ENCODE peak calls at places on chromosome 22, in seven cellular contexts. F is activated T-cell treated with anti-CD3 and anti-CD28 coated beads for 1 hour, K is HS-5, X is fibroblast of the conjunctiva, A is upper lobe of left lung, G is ovary, W is EH. D is an unnamed sample.

GRCh38 chr22:29536411-29536810 is 17.1 kb downstream of the THOC5 start:
- DNase-seq in F (no peak), K (no peak), X (no peak), A (no peak), G (no peak), W (no peak), D (no peak)

GRCh38 chr22:40654522-40655167 is 18.1 kb upstream of the MRTFA start:
- DNase-seq in F (no peak), K (no peak), X (peak; percentile 47), A (no peak), G (peak; percentile 55), W (peak; percentile 92), D (no peak)

GRCh38 chr22:33519974-33520903 is 400.0 kb downstream of the LARGE1 start:
- DNase-seq in F (no peak), K (no peak), X (no peak), A (no peak), G (no peak), W (no peak), D (no peak)

GRCh38 chr22:29336751-29337490 is 21.4 kb upstream of the RASL10A start:
- DNase-seq in F (no peak), K (no peak), X (no peak), A (peak; percentile 40), G (no peak), W (no peak), D (peak; percentile 75)

GRCh38 chr22:37157516-37158289 is 8.0 kb upstream of the IL2RB start:
- DNase-seq in F (no peak), K (no peak), X (no peak), A (no peak), G (no peak), W (no peak), D (no peak)

GRCh38 chr22:49569286-49570031 is 258.2 kb downstream of the BRD1 start:
- DNase-seq in F (no peak), K (no peak), X (no peak), A (peak; percentile 74), G (peak; percentile 9), W (no peak), D (no peak)

GRCh38 chr22:20906387-20906767 is 10.8 kb upstream of the CRKL start:
- DNase-seq in F (no peak), K (no peak), X (no peak), A (no peak), G (no peak), W (no peak), D (no peak)

GRCh38 chr22:21939392-21940319 is 13.0 kb downstream of the PPM1F start:
- DNase-seq in F (no peak), K (no peak), X (no peak), A (no peak), G (no peak), W (no peak), D (no peak)

GRCh38 chr22:29394931-29395581 is 6.7 kb upstream of the AP1B1 start:
- DNase-seq in F (peak; percentile 61), K (peak; percentile 42), X (peak; percentile 64), A (no peak), G (peak; percentile 79), W (peak; percentile 79), D (no peak)

GRCh38 chr22:35921777-35922176 is 106.8 kb downstream of the RBFOX2 start:
- DNase-seq in F (peak; percentile 10), K (peak; percentile 71), X (peak; percentile 86), A (no peak), G (no peak), W (peak; percentile 93), D (peak; percentile 70)

GRCh38 chr22:40533712-40534378 is 102.7 kb downstream of the MRTFA start:
- DNase-seq in F (peak; percentile 19), K (no peak), X (peak; percentile 35), A (no peak), G (no peak), W (peak; percentile 90), D (peak; percentile 39)

GRCh38 chr22:27776410-27776958 is 25.1 kb downstream of the MN1 start:
- DNase-seq in F (no peak), K (no peak), X (no peak), A (no peak), G (no peak), W (peak; percentile 49), D (no peak)

GRCh38 chr22:36068776-36069344 is 40.2 kb upstream of the RBFOX2 start:
- DNase-seq in F (no peak), K (no peak), X (no peak), A (no peak), G (no peak), W (no peak), D (no peak)

GRCh38 chr22:32539631-32540449 is 65.2 kb downstream of the FBXO7 start:
- DNase-seq in F (no peak), K (no peak), X (no peak), A (no peak), G (no peak), W (peak; percentile 35), D (no peak)

GRCh38 chr22:19933328-19934241 is 8.0 kb upstream of the COMT start:
- DNase-seq in F (no peak), K (no peak), X (no peak), A (no peak), G (no peak), W (no peak), D (no peak)

GRCh38 chr22:50542416-50542927 is 3.2 kb upstream of the KLHDC7B start:
- DNase-seq in F (no peak), K (no peak), X (no peak), A (no peak), G (no peak), W (no peak), D (no peak)

GRCh38 chr22:50628543-50629134 is 687 bp upstream of the ARSA start:
- DNase-seq in F (no peak), K (no peak), X (no peak), A (no peak), G (no peak), W (no peak), D (no peak)